ENCODE peak calls at places on chromosomes 1 and 21, in seven cellular contexts. F is foreskin fibroblast, E is lung, U is astrocyte of the spinal cord, L is cardiac muscle cell, S is activated B cell treated with CpG ODN at 0.5 μM for 24 hours, G is Calu3. O is an unnamed sample.

GRCh38 chr1:178931843-178932551 is 61.1 kb upstream of the ANGPTL1 start:
- DNase-seq in F (peak; percentile 78), E (peak; percentile 66), U (peak; percentile 93), L (peak; percentile 96), S (no peak), G (no peak), O (peak; percentile 52)

GRCh38 chr1:89820423-89821321 is at the start of gene LRRC8D:
- DNase-seq in F (peak; percentile 86), E (peak; percentile 85), U (peak; percentile 79), L (peak; percentile 82), S (peak; percentile 67), G (peak; percentile 85), O (peak; percentile 76)

GRCh38 chr1:45329445-45329844 is 2.8 kb downstream of the HPDL start:
- DNase-seq in F (peak; percentile 58), E (no peak), U (no peak), L (no peak), S (no peak), G (no peak), O (peak; percentile 66)

GRCh38 chr1:207088731-207089626 is at the start of gene C4BPB:
- DNase-seq in F (no peak), E (no peak), U (no peak), L (peak; percentile 2), S (no peak), G (peak; percentile 54), O (peak; percentile 75)

GRCh38 chr1:11858158-11858557 is 587 bp downstream of the NPPB start:
- DNase-seq in F (no peak), E (no peak), U (no peak), L (no peak), S (no peak), G (no peak), O (no peak)

GRCh38 chr1:26350701-26351590 is 3.0 kb downstream of the CRYBG2 start:
- DNase-seq in F (peak; percentile 29), E (no peak), U (peak; percentile 38), L (peak; percentile 30), S (no peak), G (no peak), O (no peak)

GRCh38 chr1:87149166-87150065 is 179.3 kb upstream of the LMO4 start:
- DNase-seq in F (peak; percentile 78), E (no peak), U (peak; percentile 45), L (peak; percentile 46), S (no peak), G (no peak), O (peak; percentile 11)

GRCh38 chr1:6519935-6520621 is 28.6 kb upstream of the PLEKHG5 start:
- DNase-seq in F (peak; percentile 93), E (no peak), U (peak; percentile 86), L (peak; percentile 74), S (no peak), G (no peak), O (peak; percentile 72)

GRCh38 chr1:213148905-213149304 is 97.9 kb downstream of the RPS6KC1 start:
- DNase-seq in F (no peak), E (no peak), U (no peak), L (no peak), S (no peak), G (no peak), O (no peak)

GRCh38 chr1:94783342-94784264 is 36.6 kb upstream of the SLC44A3 start:
- DNase-seq in F (peak; percentile 90), E (peak; percentile 80), U (peak; percentile 99), L (peak; percentile 89), S (no peak), G (no peak), O (peak; percentile 87)

GRCh38 chr1:48859429-48859828 is 82.7 kb upstream of the BEND5 start:
- DNase-seq in F (peak; percentile 93), E (no peak), U (peak; percentile 58), L (peak; percentile 84), S (no peak), G (no peak), O (peak; percentile 95)

GRCh38 chr1:18440385-18441226 is 40.1 kb upstream of the KLHDC7A start:
- DNase-seq in F (no peak), E (no peak), U (no peak), L (no peak), S (no peak), G (peak; percentile 54), O (no peak)

GRCh38 chr1:174156437-174156836 is 2.9 kb upstream of the RABGAP1L start:
- DNase-seq in F (no peak), E (no peak), U (no peak), L (no peak), S (no peak), G (no peak), O (no peak)

GRCh38 chr21:23131177-23131576 is 2133.0 kb downstream of the NCAM2 start:
- DNase-seq in F (no peak), E (no peak), U (no peak), L (no peak), S (no peak), G (no peak), O (peak; percentile 33)

GRCh38 chr1:79353224-79353623 is 346.7 kb upstream of the ADGRL4 start:
- DNase-seq in F (peak; percentile 77), E (no peak), U (peak; percentile 65), L (peak; percentile 87), S (no peak), G (peak; percentile 58), O (peak; percentile 66)

GRCh38 chr1:211345719-211346118 is 19.1 kb downstream of the TRAF5 start:
- DNase-seq in F (no peak), E (no peak), U (peak; percentile 24), L (no peak), S (no peak), G (no peak), O (no peak)

DNA sequence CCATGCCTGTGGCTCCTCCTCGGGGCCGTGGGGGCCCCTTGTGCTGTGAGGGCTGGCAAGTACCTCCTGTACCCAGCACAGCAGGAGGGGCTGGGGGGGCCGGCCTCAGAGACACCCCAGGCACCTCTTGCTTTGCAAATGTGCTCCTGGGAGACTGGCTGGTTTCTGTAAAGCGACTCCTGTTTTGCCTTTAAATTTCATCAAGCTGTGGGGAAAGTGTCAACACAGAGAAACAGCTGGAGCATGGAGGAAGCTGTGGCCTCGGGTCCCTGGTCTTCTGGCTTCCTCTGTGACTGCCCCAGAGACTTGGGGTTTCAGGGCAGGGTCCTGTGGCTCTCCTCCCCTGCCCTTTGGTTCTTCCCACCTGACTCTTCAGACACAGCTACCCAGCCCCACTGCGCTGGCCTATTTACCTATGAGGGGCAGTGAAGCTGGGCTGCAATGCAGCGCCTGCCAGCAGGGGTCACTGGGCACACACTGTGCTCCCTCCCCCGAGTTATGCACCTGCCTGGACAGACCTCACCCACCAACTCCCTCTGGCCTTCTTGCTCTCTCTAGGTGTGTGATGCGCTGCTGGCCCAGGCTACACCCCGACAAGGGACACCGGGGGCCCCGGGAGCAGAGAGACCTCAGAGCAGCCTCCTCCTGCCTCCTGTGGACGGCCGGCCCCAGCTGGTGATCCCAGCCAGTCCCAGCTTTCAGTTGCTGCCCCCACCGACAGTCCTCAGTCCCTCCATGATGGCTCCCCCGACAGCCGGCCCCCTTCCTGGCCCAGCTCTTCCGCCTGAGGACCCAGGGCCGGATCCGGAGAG is 17.6 kb upstream of the PEX10 start:
- DNase-seq in F (peak; percentile 45), E (no peak), U (no peak), L (no peak), S (no peak), G (no peak), O (no peak)
- TF ChIP-seq CTCF in F (peak; percentile 15), E (no peak), U (peak; percentile 48), L (peak; percentile 27), S (no peak), G (no peak), O (peak; percentile 47)

GRCh38 chr21:35025206-35026152 is 23.6 kb downstream of the RUNX1 start:
- DNase-seq in F (no peak), E (no peak), U (no peak), L (peak; percentile 19), S (no peak), G (no peak), O (no peak)

GRCh38 chr21:35028451-35028757 is 20.7 kb downstream of the RUNX1 start:
- DNase-seq in F (no peak), E (no peak), U (no peak), L (no peak), S (no peak), G (no peak), O (no peak)

GRCh38 chr21:35027558-35028450 is 21.3 kb downstream of the RUNX1 start:
- DNase-seq in F (peak; percentile 11), E (no peak), U (no peak), L (no peak), S (no peak), G (no peak), O (no peak)

GRCh38 chr21:35026153-35026499 is 23.0 kb downstream of the RUNX1 start:
- DNase-seq in F (no peak), E (no peak), U (peak; percentile 36), L (peak; percentile 6), S (no peak), G (no peak), O (no peak)

GRCh38 chr21:35026617-35027557 is 22.2 kb downstream of the RUNX1 start:
- DNase-seq in F (peak; percentile 47), E (peak; percentile 67), U (peak; percentile 66), L (peak; percentile 88), S (peak; percentile 73), G (no peak), O (no peak)
- TF ChIP-seq CTCF in F (no peak), E (no peak), U (peak; percentile 5), L (no peak), S (no peak), G (no peak), O (no peak)

GRCh38 chr1:82517586-82517985 is 716.9 kb downstream of the ADGRL2 start:
- DNase-seq in F (peak; percentile 31), E (no peak), U (peak; percentile 29), L (peak; percentile 30), S (no peak), G (no peak), O (no peak)
- TF ChIP-seq CTCF in F (no peak), E (no peak), U (peak; percentile 25), L (no peak), S (no peak), G (no peak), O (no peak)

GRCh38 chr1:197841828-197842573 is 60.4 kb upstream of the C1orf53 start:
- DNase-seq in F (peak; percentile 75), E (no peak), U (no peak), L (peak; percentile 6), S (no peak), G (no peak), O (no peak)

GRCh38 chr1:197837911-197838310 is 62.6 kb upstream of the DENND1B start:
- DNase-seq in F (peak; percentile 37), E (no peak), U (no peak), L (no peak), S (no peak), G (peak; percentile 24), O (peak; percentile 11)

GRCh38 chr1:197838836-197839235 is 63.6 kb upstream of the DENND1B start:
- DNase-seq in F (peak; percentile 84), E (no peak), U (peak; percentile 68), L (peak; percentile 70), S (no peak), G (no peak), O (peak; percentile 85)

GRCh38 chr1:197845886-197846285 is 56.5 kb upstream of the C1orf53 start:
- DNase-seq in F (no peak), E (no peak), U (no peak), L (no peak), S (no peak), G (no peak), O (no peak)

GRCh38 chr1:197841158-197841557 is 61.3 kb upstream of the C1orf53 start:
- DNase-seq in F (no peak), E (no peak), U (no peak), L (no peak), S (no peak), G (no peak), O (no peak)
- TF ChIP-seq CTCF in F (no peak), E (no peak), U (no peak), L (no peak), S (no peak), G (no peak), O (no peak)